ENCODE peak calls at places on chromosomes 11 and 22, in six cellular contexts. Y is lower lobe of right lung, D is psoas muscle, V is heart left ventricle, O is pancreas, C is cardiac muscle cell. W is an unnamed sample.

GRCh38 chr11:12112150-12112520 is 1.7 kb downstream of the MICAL2 start:
- DNase-seq in Y (no peak), D (no peak), V (no peak), O (no peak), C (no peak), W (no peak)

GRCh38 chr11:73652856-73653559 is 6.6 kb downstream of the PLEKHB1 start:
- DNase-seq in Y (no peak), D (no peak), V (no peak), O (no peak), C (no peak), W (no peak)

GRCh38 chr11:33722579-33723234 is 13.5 kb downstream of the CD59 start:
- DNase-seq in Y (no peak), D (peak; percentile 73), V (no peak), O (no peak), C (no peak), W (no peak)

GRCh38 chr22:31958625-31959239 is 14.4 kb downstream of the YWHAH start:
- DNase-seq in Y (peak; percentile 79), D (no peak), V (no peak), O (no peak), C (no peak), W (no peak)

GRCh38 chr11:93291146-93291545 is 39.4 kb upstream of the DEUP1 start:
- DNase-seq in Y (no peak), D (no peak), V (no peak), O (no peak), C (no peak), W (no peak)

GRCh38 chr11:55652560-55652959 is 4.4 kb downstream of the OR4S2 start:
- DNase-seq in Y (no peak), D (no peak), V (no peak), O (no peak), C (no peak), W (no peak)

GRCh38 chr11:129631201-129631600 is 184.4 kb upstream of the TMEM45B start:
- DNase-seq in Y (no peak), D (no peak), V (no peak), O (no peak), C (no peak), W (no peak)

GRCh38 chr22:49803667-49804375 is 23.9 kb downstream of the BRD1 start:
- DNase-seq in Y (no peak), D (no peak), V (no peak), O (no peak), C (no peak), W (no peak)

GRCh38 chr11:126155402-126156187 is 55.9 kb downstream of the RPUSD4 start:
- DNase-seq in Y (no peak), D (no peak), V (no peak), O (no peak), C (no peak), W (no peak)

GRCh38 chr22:26482171-26482570 is 1.4 kb downstream of the HPS4 start:
- DNase-seq in Y (no peak), D (no peak), V (no peak), O (no peak), C (no peak), W (no peak)

GRCh38 chr11:105718641-105719040 is 108.8 kb downstream of the GRIA4 start:
- DNase-seq in Y (no peak), D (no peak), V (no peak), O (no peak), C (no peak), W (no peak)

GRCh38 chr11:123235117-123235686 is 40.2 kb upstream of the CLMP start:
- DNase-seq in Y (peak; percentile 55), D (peak; percentile 68), V (peak; percentile 71), O (no peak), C (peak; percentile 34), W (peak; percentile 13)

GRCh38 chr22:19886605-19887250 is 32.1 kb upstream of the GNB1L start:
- DNase-seq in Y (peak; percentile 79), D (peak; percentile 57), V (peak; percentile 74), O (no peak), C (no peak), W (no peak)

GRCh38 chr11:17561466-17562001 is 14.5 kb downstream of the OTOG start:
- DNase-seq in Y (no peak), D (no peak), V (no peak), O (no peak), C (no peak), W (no peak)

GRCh38 chr11:17765381-17766359 is 31.1 kb downstream of the KCNC1 start:
- DNase-seq in Y (peak; percentile 32), D (peak; percentile 15), V (no peak), O (no peak), C (no peak), W (no peak)

GRCh38 chr22:43110444-43110926 is at the start of gene BIK:
- DNase-seq in Y (peak; percentile 69), D (no peak), V (peak; percentile 73), O (peak; percentile 44), C (peak; percentile 75), W (no peak)

GRCh38 chr11:13152736-13153541 is 124.7 kb upstream of the BMAL1 start:
- DNase-seq in Y (no peak), D (no peak), V (no peak), O (no peak), C (peak; percentile 29), W (no peak)

GRCh38 chr11:15500643-15501042 is 385.9 kb downstream of the INSC start:
- DNase-seq in Y (no peak), D (no peak), V (no peak), O (no peak), C (no peak), W (no peak)

GRCh38 chr22:43520632-43521039 is 108.8 kb downstream of the MPPED1 start:
- DNase-seq in Y (no peak), D (no peak), V (no peak), O (no peak), C (no peak), W (no peak)

GRCh38 chr11:12245549-12245986 is 131.8 kb upstream of the PARVA start:
- DNase-seq in Y (no peak), D (no peak), V (no peak), O (peak; percentile 49), C (peak; percentile 42), W (no peak)

GRCh38 chr11:125448136-125448535 is 47.9 kb downstream of the FEZ1 start:
- DNase-seq in Y (no peak), D (no peak), V (no peak), O (no peak), C (no peak), W (no peak)

GRCh38 chr11:23732026-23732425 is 764.8 kb upstream of the LUZP2 start:
- DNase-seq in Y (no peak), D (no peak), V (peak; percentile 26), O (no peak), C (no peak), W (no peak)

GRCh38 chr11:12050470-12050891 is 42.1 kb upstream of the DKK3 start:
- DNase-seq in Y (no peak), D (no peak), V (no peak), O (peak; percentile 54), C (no peak), W (no peak)

GRCh38 chr11:120192831-120193625 is 17.8 kb upstream of the OAF start:
- DNase-seq in Y (no peak), D (peak; percentile 26), V (peak; percentile 45), O (no peak), C (no peak), W (no peak)

GRCh38 chr11:10164621-10165020 is 129.4 kb downstream of the SBF2 start:
- DNase-seq in Y (no peak), D (no peak), V (no peak), O (no peak), C (no peak), W (no peak)

GRCh38 chr22:47367993-47368945 is 605.8 kb downstream of the TBC1D22A start:
- DNase-seq in Y (peak; percentile 35), D (no peak), V (no peak), O (no peak), C (no peak), W (no peak)

GRCh38 chr22:36796629-36797175 is 20.1 kb downstream of the PVALB start:
- DNase-seq in Y (no peak), D (no peak), V (no peak), O (no peak), C (no peak), W (no peak)

GRCh38 chr22:49525366-49525765 is 302.3 kb downstream of the BRD1 start:
- DNase-seq in Y (no peak), D (no peak), V (no peak), O (no peak), C (no peak), W (no peak)

GRCh38 chr11:133228406-133229330 is 303.6 kb downstream of the OPCML start:
- DNase-seq in Y (peak; percentile 45), D (no peak), V (no peak), O (no peak), C (peak; percentile 38), W (no peak)

GRCh38 chr11:83511646-83512045 is 225.5 kb upstream of the CCDC90B start:
- DNase-seq in Y (no peak), D (no peak), V (no peak), O (no peak), C (no peak), W (no peak)
- H3K27ac ChIP-seq in Y (no peak overlapping the region), D (no peak overlapping the region), V (no peak overlapping the region), O (no peak overlapping the region), C (no peak overlapping the region), W (no peak overlapping the region)

GRCh38 chr11:76785513-76785912 is 2.4 kb downstream of the TSKU start:
- DNase-seq in Y (no peak), D (no peak), V (no peak), O (no peak), C (no peak), W (no peak)
- H3K4me3 ChIP-seq in Y (peak overlapping the region; percentile 87), D (no peak overlapping the region), V (peak overlapping the region; percentile 84), O (no peak overlapping the region), C (no peak overlapping the region), W (peak overlapping the region; percentile 98)

DNA sequence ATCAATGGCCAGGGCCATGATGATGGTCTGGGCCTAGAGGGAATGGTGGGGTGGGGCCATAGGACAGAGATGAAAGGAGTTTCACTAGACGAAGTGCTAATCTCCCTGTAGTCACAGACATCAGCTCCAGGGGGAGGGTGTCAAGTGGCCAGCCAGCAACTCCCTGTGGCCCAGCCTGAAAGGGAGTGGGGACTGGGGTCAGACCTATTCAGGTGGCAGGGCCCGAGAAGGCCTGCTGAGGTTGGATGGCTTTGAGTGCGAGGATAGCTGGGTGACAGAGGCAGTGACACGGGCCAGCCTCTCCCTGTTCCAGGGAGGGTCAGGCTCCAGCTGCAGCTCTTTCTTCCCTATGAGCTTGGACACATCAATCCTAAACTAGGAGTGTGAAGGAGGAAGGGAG is 11.0 kb downstream of the TOB2 start:
- DNase-seq in Y (no peak), D (peak; percentile 60), V (no peak), O (no peak), C (no peak), W (no peak)
- H3K27ac ChIP-seq in Y (no peak overlapping the region), D (peak overlapping the region; percentile 71), V (peak overlapping the region; percentile 50), O (no peak overlapping the region), C (no peak overlapping the region), W (no peak overlapping the region)

GRCh38 chr22:44956835-44957234 is 53.0 kb downstream of the PHF21B start:
- DNase-seq in Y (no peak), D (no peak), V (no peak), O (no peak), C (no peak), W (no peak)
- H3K4me3 ChIP-seq in Y (no peak overlapping the region), D (no peak overlapping the region), V (no peak overlapping the region), O (no peak overlapping the region), C (no peak overlapping the region), W (no peak overlapping the region)

W was measured in thoracic aorta.